ENCODE peak calls at places on chromosome 6, in four cellular contexts. S is T-helper 1 cell, U is kidney tubule cell, Z is astrocyte of the spinal cord. Y is an unnamed sample.
A peak's percentile ranks its signal among the peaks of the same experiment; 100 is the strongest.

GRCh38 chr6:101597711-101598110 is 204.2 kb downstream of the GRIK2 start:
- DNase-seq in S (no peak), U (no peak), Z (peak; percentile 76), Y (no peak)

GRCh38 chr6:52361347-52361944 is 505 bp upstream of the PAQR8 start:
- DNase-seq in S (no peak), U (no peak), Z (peak; percentile 8), Y (peak; percentile 21)

GRCh38 chr6:135451617-135452190 is 45.8 kb downstream of the AHI1 start:
- DNase-seq in S (peak; percentile 39), U (peak; percentile 38), Z (peak; percentile 61), Y (no peak)

GRCh38 chr6:135722679-135723078 is 128.8 kb upstream of the PDE7B start:
- DNase-seq in S (no peak), U (peak; percentile 99), Z (peak; percentile 88), Y (no peak)

GRCh38 chr6:43763133-43763797 is 6.7 kb upstream of the VEGFA start:
- DNase-seq in S (no peak), U (peak; percentile 39), Z (peak; percentile 17), Y (no peak)

GRCh38 chr6:44627091-44627878 is 239.8 kb downstream of the CDC5L start:
- DNase-seq in S (peak; percentile 4), U (no peak), Z (no peak), Y (no peak)

GRCh38 chr6:137309078-137309762 is 90.0 kb upstream of the IFNGR1 start:
- DNase-seq in S (no peak), U (peak; percentile 89), Z (peak; percentile 77), Y (no peak)

GRCh38 chr6:35728663-35729348 is 8.0 kb upstream of the ARMC12 start:
- DNase-seq in S (peak; percentile 51), U (no peak), Z (no peak), Y (no peak)

GRCh38 chr6:45661667-45662066 is 283.9 kb upstream of the SUPT3H start:
- DNase-seq in S (no peak), U (peak; percentile 94), Z (peak; percentile 93), Y (no peak)

GRCh38 chr6:35025241-35026188 is 115.6 kb downstream of the TCP11 start:
- DNase-seq in S (no peak), U (peak; percentile 9), Z (no peak), Y (no peak)

GRCh38 chr6:110387986-110388385 is 27.4 kb downstream of the DDO start:
- DNase-seq in S (no peak), U (no peak), Z (no peak), Y (no peak)

GRCh38 chr6:27865952-27866369 is 46.2 kb downstream of the OR2B2 start:
- DNase-seq in S (no peak), U (no peak), Z (no peak), Y (no peak)

GRCh38 chr6:134170844-134171243 is 118.4 kb upstream of the SLC2A12 start:
- DNase-seq in S (no peak), U (peak; percentile 43), Z (peak; percentile 44), Y (peak; percentile 87)

GRCh38 chr6:116444092-116444491 is 17.1 kb upstream of the CALHM6 start:
- DNase-seq in S (peak; percentile 28), U (peak; percentile 43), Z (peak; percentile 42), Y (no peak)

GRCh38 chr6:11875325-11876109 is 96.9 kb upstream of the ADTRP start:
- DNase-seq in S (no peak), U (no peak), Z (no peak), Y (no peak)

GRCh38 chr6:14412026-14412425 is 294.5 kb downstream of the CD83 start:
- DNase-seq in S (no peak), U (peak; percentile 34), Z (no peak), Y (no peak)

GRCh38 chr6:18155273-18155863 is at the start of gene KDM1B:
- DNase-seq in S (peak; percentile 99), U (peak; percentile 99), Z (peak; percentile 99), Y (peak; percentile 100)

GRCh38 chr6:21019614-21020013 is 485.4 kb downstream of the CDKAL1 start:
- DNase-seq in S (no peak), U (no peak), Z (peak; percentile 29), Y (no peak)

GRCh38 chr6:75204959-75205775 is 686 bp downstream of the COL12A1 start:
- DNase-seq in S (peak; percentile 16), U (peak; percentile 73), Z (peak; percentile 81), Y (no peak)

GRCh38 chr6:144377586-144377985 is 92.5 kb downstream of the UTRN start:
- DNase-seq in S (no peak), U (no peak), Z (peak; percentile 81), Y (no peak)

GRCh38 chr6:100078509-100078908 is 84.5 kb upstream of the MCHR2 start:
- DNase-seq in S (no peak), U (peak; percentile 46), Z (peak; percentile 54), Y (no peak)

GRCh38 chr6:139262519-139263300 is 29.1 kb downstream of the TXLNB start:
- DNase-seq in S (peak; percentile 76), U (peak; percentile 58), Z (no peak), Y (no peak)

Y was measured in WERI-Rb-1.